ENCODE peak calls at places on chromosomes 5 and 9, in five cellular contexts. One of them, this sample, is unnamed.

GRCh38 chr5:104859437-104859836 is 1296.8 kb upstream of the NUDT12 start:
- DNase-seq in mesendoderm: no peak
- DNase-seq in H1: no peak
- DNase-seq in H9: no peak
- DNase-seq in IMR-90: no peak
- DNase-seq in this sample: no peak

GRCh38 chr5:69092969-69093368 is 845 bp upstream of the SLC30A5 start:
- DNase-seq in H9: no peak
- DNase-seq in IMR-90: no peak
- DNase-seq in mesendoderm: no peak
- DNase-seq in H1: peak
- DNase-seq in this sample: no peak

GRCh38 chr5:59038169-59039002 is 455.5 kb downstream of the RAB3C start:
- DNase-seq in H1: peak
- DNase-seq in mesendoderm: peak
- DNase-seq in IMR-90: peak
- DNase-seq in H9: peak
- DNase-seq in this sample: no peak

GRCh38 chr9:82565188-82565966 is 497.6 kb downstream of the RASEF start:
- DNase-seq in H9: no peak
- DNase-seq in IMR-90: no peak
- DNase-seq in H1: no peak
- DNase-seq in mesendoderm: no peak
- DNase-seq in this sample: no peak

GRCh38 chr9:125812403-125812802 is 65.2 kb downstream of the PBX3 start:
- DNase-seq in H1: no peak
- DNase-seq in H9: no peak
- DNase-seq in mesendoderm: no peak
- DNase-seq in IMR-90: no peak
- DNase-seq in this sample: no peak

GRCh38 chr5:107917983-107918382 is 247.2 kb upstream of the EFNA5 start:
- DNase-seq in H9: no peak
- DNase-seq in IMR-90: no peak
- DNase-seq in H1: no peak
- DNase-seq in mesendoderm: peak
- DNase-seq in this sample: no peak

GRCh38 chr5:150851039-150851438 is 4.7 kb downstream of the IRGM start:
- DNase-seq in H9: no peak
- DNase-seq in H1: no peak
- DNase-seq in mesendoderm: no peak
- DNase-seq in IMR-90: no peak
- DNase-seq in this sample: no peak

GRCh38 chr5:152329896-152330295 is 75.2 kb downstream of the NMUR2 start:
- DNase-seq in H1: no peak
- DNase-seq in mesendoderm: no peak
- DNase-seq in IMR-90: no peak
- DNase-seq in H9: no peak
- DNase-seq in this sample: no peak

GRCh38 chr5:937151-937924 is 44.7 kb downstream of the TRIP13 start:
- DNase-seq in H9: no peak
- DNase-seq in H1: peak
- DNase-seq in IMR-90: no peak
- DNase-seq in mesendoderm: no peak
- DNase-seq in this sample: no peak

GRCh38 chr9:108786756-108787663 is 68.8 kb downstream of the ACTL7B start:
- DNase-seq in H1: no peak
- DNase-seq in IMR-90: peak
- DNase-seq in mesendoderm: peak
- DNase-seq in H9: no peak
- DNase-seq in this sample: no peak

GRCh38 chr9:135065804-135066203 is 21.7 kb upstream of the OLFM1 start:
- DNase-seq in H9: peak
- DNase-seq in IMR-90: no peak
- DNase-seq in mesendoderm: no peak
- DNase-seq in H1: no peak
- DNase-seq in this sample: no peak

GRCh38 chr5:21236896-21237830 is 1249.2 kb upstream of the CDH18 start:
- DNase-seq in mesendoderm: no peak
- DNase-seq in H9: no peak
- DNase-seq in H1: no peak
- DNase-seq in IMR-90: no peak
- DNase-seq in this sample: no peak

GRCh38 chr9:7461791-7462190 is 337.8 kb downstream of the DMAC1 start:
- DNase-seq in H1: no peak
- DNase-seq in IMR-90: no peak
- DNase-seq in H9: no peak
- DNase-seq in mesendoderm: no peak
- DNase-seq in this sample: no peak

GRCh38 chr5:5407924-5408323 is 14.6 kb upstream of the ICE1 start:
- DNase-seq in H9: no peak
- DNase-seq in H1: no peak
- DNase-seq in mesendoderm: no peak
- DNase-seq in IMR-90: no peak
- DNase-seq in this sample: no peak

GRCh38 chr9:123725389-123725788 is 204.5 kb downstream of the DENND1A start:
- DNase-seq in IMR-90: peak
- DNase-seq in H9: peak
- DNase-seq in H1: no peak
- DNase-seq in mesendoderm: no peak
- DNase-seq in this sample: no peak

GRCh38 chr5:43661102-43661501 is 58.1 kb downstream of the NNT start:
- DNase-seq in mesendoderm: peak
- DNase-seq in H1: peak
- DNase-seq in IMR-90: peak
- DNase-seq in H9: no peak
- DNase-seq in this sample: peak

GRCh38 chr5:176676361-176676824 is 29.1 kb downstream of the TSPAN17 start:
- DNase-seq in H1: no peak
- DNase-seq in H9: no peak
- DNase-seq in IMR-90: peak
- DNase-seq in mesendoderm: peak
- DNase-seq in this sample: no peak

GRCh38 chr9:100408541-100409175 is 18.3 kb upstream of the MSANTD3 start:
- DNase-seq in mesendoderm: no peak
- DNase-seq in IMR-90: no peak
- DNase-seq in H9: no peak
- DNase-seq in H1: peak
- DNase-seq in this sample: no peak

GRCh38 chr5:75568202-75568601 is 43.1 kb upstream of the ANKDD1B start:
- DNase-seq in H9: no peak
- DNase-seq in mesendoderm: no peak
- DNase-seq in H1: no peak
- DNase-seq in IMR-90: no peak
- DNase-seq in this sample: no peak

GRCh38 chr5:179306191-179307005 is 38.9 kb downstream of the ADAMTS2 start:
- DNase-seq in IMR-90: peak
- DNase-seq in H9: no peak
- DNase-seq in H1: no peak
- DNase-seq in mesendoderm: no peak
- DNase-seq in this sample: no peak

GRCh38 chr9:129490583-129491485 is 130.1 kb downstream of the C9orf50 start:
- DNase-seq in IMR-90: no peak
- DNase-seq in H9: no peak
- DNase-seq in H1: no peak
- DNase-seq in mesendoderm: no peak
- DNase-seq in this sample: no peak

GRCh38 chr9:107274953-107275422 is 8.1 kb upstream of the RAD23B start:
- DNase-seq in H9: no peak
- DNase-seq in IMR-90: peak
- DNase-seq in mesendoderm: no peak
- DNase-seq in H1: no peak
- DNase-seq in this sample: no peak

GRCh38 chr9:136323420-136323819 is 3.9 kb upstream of the GPSM1 start:
- DNase-seq in mesendoderm: no peak
- DNase-seq in H1: no peak
- DNase-seq in IMR-90: no peak
- DNase-seq in H9: no peak
- DNase-seq in this sample: no peak

GRCh38 chr9:91180240-91180929 is 181.3 kb downstream of the AUH start:
- DNase-seq in H9: no peak
- DNase-seq in H1: peak
- DNase-seq in IMR-90: no peak
- DNase-seq in mesendoderm: no peak
- DNase-seq in this sample: no peak

GRCh38 chr9:124673063-124673462 is 98.0 kb downstream of the NR6A1 start:
- DNase-seq in IMR-90: no peak
- DNase-seq in H1: no peak
- DNase-seq in mesendoderm: no peak
- DNase-seq in H9: no peak
- DNase-seq in this sample: no peak

GRCh38 chr5:116135344-116135743 is 50.5 kb downstream of the COMMD10 start:
- DNase-seq in IMR-90: no peak
- DNase-seq in H1: no peak
- DNase-seq in mesendoderm: no peak
- DNase-seq in H9: no peak
- DNase-seq in this sample: no peak

GRCh38 chr5:82011761-82012160 is 39.9 kb downstream of the ATG10 start:
- DNase-seq in H9: no peak
- DNase-seq in H1: no peak
- DNase-seq in IMR-90: peak
- DNase-seq in mesendoderm: no peak
- DNase-seq in this sample: no peak

GRCh38 chr5:31620071-31620470 is 18.9 kb upstream of the PDZD2 start:
- DNase-seq in H9: no peak
- DNase-seq in H1: no peak
- DNase-seq in IMR-90: no peak
- DNase-seq in mesendoderm: no peak
- DNase-seq in this sample: no peak

GRCh38 chr5:166708271-166708670 is 1583.2 kb upstream of the WWC1 start:
- DNase-seq in IMR-90: no peak
- DNase-seq in H1: no peak
- DNase-seq in H9: no peak
- DNase-seq in mesendoderm: no peak
- DNase-seq in this sample: no peak

GRCh38 chr5:111143910-111144309 is 51.8 kb downstream of the WDR36 start:
- DNase-seq in H1: no peak
- DNase-seq in IMR-90: peak
- DNase-seq in H9: no peak
- DNase-seq in mesendoderm: peak
- DNase-seq in this sample: no peak

GRCh38 chr5:94240616-94241287 is 377.7 kb downstream of the KIAA0825 start:
- DNase-seq in IMR-90: peak
- DNase-seq in H9: no peak
- DNase-seq in mesendoderm: no peak
- DNase-seq in H1: no peak
- DNase-seq in this sample: no peak

GRCh38 chr9:19493174-19493811 is 84.5 kb downstream of the ACER2 start:
- DNase-seq in H1: peak
- DNase-seq in IMR-90: peak
- DNase-seq in H9: peak
- DNase-seq in mesendoderm: peak
- DNase-seq in this sample: peak

DNA sequence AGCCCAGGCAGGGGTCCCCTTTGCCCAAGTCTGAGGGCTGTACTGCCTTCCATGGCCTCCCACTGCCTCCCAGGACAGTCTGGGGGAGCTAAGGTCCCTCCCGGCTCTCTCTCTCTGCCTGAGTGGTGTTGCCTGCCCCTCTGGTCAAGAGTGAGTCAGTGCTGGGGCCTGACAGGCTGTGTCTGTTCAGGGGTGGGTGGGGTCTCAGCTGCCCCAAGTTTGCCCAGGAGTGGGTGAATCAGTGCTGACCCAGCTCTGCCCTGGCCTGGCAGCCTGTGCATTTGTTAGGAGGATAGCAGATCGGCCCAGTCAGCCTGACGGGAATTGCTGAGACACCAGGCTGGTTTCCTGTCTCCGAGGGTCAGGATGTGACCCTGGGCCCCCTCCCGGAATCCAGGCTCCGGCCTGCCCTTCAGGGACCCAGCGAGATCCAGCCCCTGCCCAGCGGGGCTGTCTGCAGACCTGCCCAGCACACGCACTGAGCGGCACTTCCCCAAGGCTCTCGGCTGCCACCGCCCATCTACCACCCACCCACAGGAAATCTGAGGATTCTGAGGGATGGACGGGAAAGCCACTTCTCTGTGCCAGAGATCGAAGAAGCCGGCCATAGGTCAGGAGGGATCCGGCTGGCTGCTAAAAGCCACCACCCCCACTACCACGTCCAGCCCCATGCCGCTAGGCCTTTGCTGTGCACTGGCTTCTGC is 15.9 kb downstream of the ENG start:
- DNase-seq in IMR-90: peak
- DNase-seq in mesendoderm: no peak
- DNase-seq in H9: no peak
- DNase-seq in H1: no peak
- DNase-seq in this sample: no peak
- H3K27ac ChIP-seq in IMR-90: peak
- H3K27ac ChIP-seq in mesendoderm: no peak
- H3K27ac ChIP-seq in H9: no peak
- H3K27ac ChIP-seq in H1: no peak
- H3K27ac ChIP-seq in this sample: no peak

GRCh38 chr9:97046228-97046627 is 7.3 kb upstream of the CTSV start:
- DNase-seq in H1: peak
- DNase-seq in H9: peak
- DNase-seq in IMR-90: peak
- DNase-seq in mesendoderm: peak
- DNase-seq in this sample: no peak
- H2BK15ac ChIP-seq in H1: no peak
- H2BK15ac ChIP-seq in H9: no peak
- H2BK15ac ChIP-seq in IMR-90: no peak
- H2BK15ac ChIP-seq in mesendoderm: no peak
- H2BK15ac ChIP-seq in this sample: no peak

GRCh38 chr5:125261505-125262250 is 515.2 kb upstream of the ZNF608 start:
- DNase-seq in mesendoderm: no peak
- DNase-seq in H1: no peak
- DNase-seq in IMR-90: no peak
- DNase-seq in H9: no peak
- DNase-seq in this sample: no peak
- H3K27ac ChIP-seq in mesendoderm: no peak
- H3K27ac ChIP-seq in H1: no peak
- H3K27ac ChIP-seq in IMR-90: no peak
- H3K27ac ChIP-seq in H9: no peak
- H3K27ac ChIP-seq in this sample: no peak

DNA sequence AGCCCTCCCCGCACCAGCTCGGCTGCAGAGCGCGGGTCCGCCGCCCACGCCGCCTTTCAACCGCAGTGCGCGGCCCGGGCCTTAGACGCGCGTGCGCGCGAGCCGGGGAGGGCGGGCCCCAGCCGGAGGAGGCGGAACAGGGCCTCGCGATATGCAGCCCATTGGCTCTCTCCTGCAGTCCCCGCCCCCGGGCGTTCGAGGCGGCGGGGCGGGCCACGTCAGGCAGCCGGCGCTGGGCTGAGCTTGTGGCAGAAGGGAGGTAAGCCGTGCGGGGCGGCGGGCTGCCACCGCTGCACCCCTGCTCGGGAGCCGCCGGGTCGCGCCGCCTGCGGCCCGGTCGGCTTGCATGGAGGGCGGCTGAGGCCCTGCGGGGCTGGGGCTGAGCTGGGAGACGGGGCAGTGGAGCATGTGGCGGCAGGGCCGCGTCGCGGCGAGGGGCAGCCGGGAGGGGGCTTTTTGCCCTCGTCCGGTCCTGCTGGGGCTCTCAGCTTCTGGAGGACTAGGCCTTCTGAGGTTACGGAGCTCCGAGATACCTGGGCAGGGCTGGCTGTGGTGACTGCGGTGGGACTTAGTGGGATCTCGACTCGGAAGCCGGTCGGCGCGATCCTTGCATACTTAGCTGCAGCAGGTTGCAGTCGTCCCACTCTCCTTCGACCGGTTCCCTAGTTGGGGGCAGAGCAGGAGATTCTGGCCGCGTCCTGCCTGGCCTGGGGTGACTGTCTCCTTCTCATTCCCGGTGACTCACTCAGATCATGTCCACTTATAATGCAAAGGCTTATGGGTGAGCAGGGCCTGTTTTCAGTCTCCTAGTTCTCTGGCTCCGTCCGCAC is at the start of gene FOCAD:
- DNase-seq in mesendoderm: peak
- DNase-seq in H1: peak
- DNase-seq in H9: peak
- DNase-seq in IMR-90: peak
- DNase-seq in this sample: peak
- H2BK15ac ChIP-seq in mesendoderm: no peak
- H2BK15ac ChIP-seq in H1: no peak
- H2BK15ac ChIP-seq in H9: no peak
- H2BK15ac ChIP-seq in IMR-90: no peak
- H2BK15ac ChIP-seq in this sample: no peak